ENCODE peak calls at places on chromosomes 16 and 17, in nine cellular contexts. One of them, this sample, is unnamed.

GRCh38 chr16:1030381-1030901 is 42.1 kb upstream of the SSTR5 start:
- DNase-seq in stomach: no peak
- DNase-seq in GM23338: no peak
- DNase-seq in sigmoid colon: no peak
- DNase-seq in breast epithelium: no peak
- DNase-seq in HL-60: no peak
- DNase-seq in HepG2: no peak
- DNase-seq in spleen: no peak
- DNase-seq in esophagus muscularis mucosa: no peak
- DNase-seq in this sample: no peak

GRCh38 chr16:78405833-78406232 is 306.4 kb downstream of the WWOX start:
- DNase-seq in breast epithelium: no peak
- DNase-seq in sigmoid colon: no peak
- DNase-seq in HL-60: no peak
- DNase-seq in esophagus muscularis mucosa: no peak
- DNase-seq in stomach: no peak
- DNase-seq in HepG2: no peak
- DNase-seq in GM23338: no peak
- DNase-seq in spleen: no peak
- DNase-seq in this sample: no peak

GRCh38 chr17:27873211-27873610 is 20.0 kb downstream of the LYRM9 start:
- DNase-seq in breast epithelium: no peak
- DNase-seq in sigmoid colon: no peak
- DNase-seq in stomach: no peak
- DNase-seq in HL-60: no peak
- DNase-seq in esophagus muscularis mucosa: no peak
- DNase-seq in HepG2: no peak
- DNase-seq in GM23338: no peak
- DNase-seq in spleen: no peak
- DNase-seq in this sample: no peak

GRCh38 chr17:18248300-18248731 is 10.2 kb downstream of the FLII start:
- DNase-seq in HepG2: peak; percentile 56
- DNase-seq in stomach: peak; percentile 67
- DNase-seq in spleen: no peak
- DNase-seq in esophagus muscularis mucosa: no peak
- DNase-seq in breast epithelium: peak; percentile 53
- DNase-seq in GM23338: peak; percentile 83
- DNase-seq in sigmoid colon: peak; percentile 81
- DNase-seq in HL-60: peak; percentile 49
- DNase-seq in this sample: peak; percentile 58

GRCh38 chr17:72967963-72968585 is 124.4 kb downstream of the SLC39A11 start:
- DNase-seq in HepG2: no peak
- DNase-seq in stomach: no peak
- DNase-seq in sigmoid colon: no peak
- DNase-seq in esophagus muscularis mucosa: no peak
- DNase-seq in GM23338: no peak
- DNase-seq in breast epithelium: no peak
- DNase-seq in spleen: no peak
- DNase-seq in HL-60: no peak
- DNase-seq in this sample: no peak

GRCh38 chr17:27222515-27222914 is 71.4 kb upstream of the WSB1 start:
- DNase-seq in spleen: no peak
- DNase-seq in stomach: no peak
- DNase-seq in HL-60: no peak
- DNase-seq in sigmoid colon: no peak
- DNase-seq in HepG2: no peak
- DNase-seq in breast epithelium: no peak
- DNase-seq in esophagus muscularis mucosa: no peak
- DNase-seq in GM23338: no peak
- DNase-seq in this sample: no peak

GRCh38 chr17:67442787-67443624 is 65.9 kb downstream of the PITPNC1 start:
- DNase-seq in GM23338: peak; percentile 24
- DNase-seq in HL-60: no peak
- DNase-seq in breast epithelium: no peak
- DNase-seq in stomach: no peak
- DNase-seq in sigmoid colon: no peak
- DNase-seq in esophagus muscularis mucosa: no peak
- DNase-seq in HepG2: no peak
- DNase-seq in spleen: no peak
- DNase-seq in this sample: no peak

GRCh38 chr17:1997146-1997586 is 28.0 kb downstream of the RTN4RL1 start:
- DNase-seq in sigmoid colon: no peak
- DNase-seq in breast epithelium: no peak
- DNase-seq in HL-60: no peak
- DNase-seq in HepG2: peak; percentile 78
- DNase-seq in esophagus muscularis mucosa: no peak
- DNase-seq in stomach: no peak
- DNase-seq in spleen: no peak
- DNase-seq in GM23338: no peak
- DNase-seq in this sample: no peak

GRCh38 chr16:4663756-4664465 is 29.5 kb upstream of the NUDT16L1 start:
- DNase-seq in stomach: peak; percentile 45
- DNase-seq in sigmoid colon: peak; percentile 79
- DNase-seq in HL-60: peak; percentile 98
- DNase-seq in HepG2: peak; percentile 94
- DNase-seq in esophagus muscularis mucosa: no peak
- DNase-seq in GM23338: no peak
- DNase-seq in spleen: peak; percentile 87
- DNase-seq in breast epithelium: no peak
- DNase-seq in this sample: peak; percentile 80

GRCh38 chr16:2282866-2283555 is 15.1 kb upstream of the RNPS1 start:
- DNase-seq in HepG2: no peak
- DNase-seq in esophagus muscularis mucosa: no peak
- DNase-seq in stomach: no peak
- DNase-seq in spleen: no peak
- DNase-seq in sigmoid colon: no peak
- DNase-seq in breast epithelium: no peak
- DNase-seq in GM23338: no peak
- DNase-seq in HL-60: no peak
- DNase-seq in this sample: no peak

GRCh38 chr17:80328620-80329380 is 68.1 kb downstream of the RNF213 start:
- DNase-seq in sigmoid colon: no peak
- DNase-seq in stomach: no peak
- DNase-seq in spleen: peak; percentile 47
- DNase-seq in breast epithelium: no peak
- DNase-seq in HL-60: peak; percentile 20
- DNase-seq in esophagus muscularis mucosa: no peak
- DNase-seq in GM23338: no peak
- DNase-seq in HepG2: no peak
- DNase-seq in this sample: no peak

GRCh38 chr17:32862940-32863339 is 14.0 kb downstream of the MYO1D start:
- DNase-seq in HL-60: no peak
- DNase-seq in sigmoid colon: no peak
- DNase-seq in breast epithelium: no peak
- DNase-seq in esophagus muscularis mucosa: no peak
- DNase-seq in HepG2: no peak
- DNase-seq in stomach: no peak
- DNase-seq in GM23338: no peak
- DNase-seq in spleen: no peak
- DNase-seq in this sample: no peak

GRCh38 chr16:1899641-1900451 is 18.4 kb downstream of the HS3ST6 start:
- DNase-seq in GM23338: no peak
- DNase-seq in esophagus muscularis mucosa: no peak
- DNase-seq in HepG2: no peak
- DNase-seq in spleen: no peak
- DNase-seq in sigmoid colon: no peak
- DNase-seq in breast epithelium: no peak
- DNase-seq in HL-60: peak; percentile 48
- DNase-seq in stomach: peak; percentile 65
- DNase-seq in this sample: peak; percentile 74

GRCh38 chr16:70577256-70577698 is 53.7 kb downstream of the SF3B3 start:
- DNase-seq in esophagus muscularis mucosa: no peak
- DNase-seq in HL-60: no peak
- DNase-seq in breast epithelium: peak; percentile 94
- DNase-seq in sigmoid colon: peak; percentile 65
- DNase-seq in stomach: no peak
- DNase-seq in spleen: no peak
- DNase-seq in HepG2: no peak
- DNase-seq in GM23338: no peak
- DNase-seq in this sample: no peak

GRCh38 chr17:40612510-40613244 is 34.9 kb downstream of the SMARCE1 start:
- DNase-seq in HepG2: no peak
- DNase-seq in GM23338: no peak
- DNase-seq in breast epithelium: peak; percentile 45
- DNase-seq in spleen: no peak
- DNase-seq in stomach: no peak
- DNase-seq in sigmoid colon: no peak
- DNase-seq in esophagus muscularis mucosa: peak; percentile 78
- DNase-seq in HL-60: no peak
- DNase-seq in this sample: no peak

GRCh38 chr16:54286330-54287017 is at the start of gene IRX3:
- DNase-seq in sigmoid colon: no peak
- DNase-seq in HL-60: peak; percentile 82
- DNase-seq in spleen: no peak
- DNase-seq in stomach: peak; percentile 88
- DNase-seq in GM23338: peak; percentile 94
- DNase-seq in HepG2: peak; percentile 91
- DNase-seq in esophagus muscularis mucosa: no peak
- DNase-seq in breast epithelium: peak; percentile 95
- DNase-seq in this sample: peak; percentile 89

GRCh38 chr16:397135-397661 is at the start of gene NME4:
- DNase-seq in breast epithelium: no peak
- DNase-seq in HepG2: no peak
- DNase-seq in spleen: peak; percentile 87
- DNase-seq in esophagus muscularis mucosa: no peak
- DNase-seq in GM23338: peak; percentile 76
- DNase-seq in HL-60: peak; percentile 28
- DNase-seq in stomach: no peak
- DNase-seq in sigmoid colon: peak; percentile 72
- DNase-seq in this sample: no peak

GRCh38 chr17:8473451-8474192 is 37.9 kb downstream of the NDEL1 start:
- DNase-seq in breast epithelium: no peak
- DNase-seq in stomach: no peak
- DNase-seq in esophagus muscularis mucosa: peak; percentile 75
- DNase-seq in sigmoid colon: no peak
- DNase-seq in HL-60: no peak
- DNase-seq in spleen: no peak
- DNase-seq in GM23338: no peak
- DNase-seq in HepG2: no peak
- DNase-seq in this sample: no peak

GRCh38 chr17:4420692-4421131 is 13.0 kb upstream of the SPNS3 start:
- DNase-seq in spleen: no peak
- DNase-seq in stomach: peak; percentile 69
- DNase-seq in esophagus muscularis mucosa: no peak
- DNase-seq in GM23338: peak; percentile 90
- DNase-seq in sigmoid colon: no peak
- DNase-seq in HepG2: peak; percentile 73
- DNase-seq in breast epithelium: peak; percentile 37
- DNase-seq in HL-60: peak; percentile 73
- DNase-seq in this sample: no peak

GRCh38 chr16:66365588-66365987 is 903 bp upstream of the CDH5 start:
- DNase-seq in esophagus muscularis mucosa: no peak
- DNase-seq in HL-60: no peak
- DNase-seq in sigmoid colon: no peak
- DNase-seq in spleen: no peak
- DNase-seq in HepG2: no peak
- DNase-seq in GM23338: no peak
- DNase-seq in breast epithelium: peak; percentile 56
- DNase-seq in stomach: no peak
- DNase-seq in this sample: no peak

GRCh38 chr16:66366433-66367299 is at the start of gene CDH5:
- DNase-seq in esophagus muscularis mucosa: no peak
- DNase-seq in HL-60: no peak
- DNase-seq in GM23338: no peak
- DNase-seq in spleen: peak; percentile 87
- DNase-seq in HepG2: no peak
- DNase-seq in stomach: no peak
- DNase-seq in breast epithelium: peak; percentile 82
- DNase-seq in sigmoid colon: peak; percentile 87
- DNase-seq in this sample: peak; percentile 55

GRCh38 chr16:66364959-66365306 is 1.6 kb upstream of the CDH5 start:
- DNase-seq in esophagus muscularis mucosa: no peak
- DNase-seq in HepG2: no peak
- DNase-seq in GM23338: no peak
- DNase-seq in sigmoid colon: no peak
- DNase-seq in HL-60: no peak
- DNase-seq in breast epithelium: no peak
- DNase-seq in stomach: no peak
- DNase-seq in spleen: no peak
- DNase-seq in this sample: no peak

GRCh38 chr16:66363196-66363777 is 3.2 kb upstream of the CDH5 start:
- DNase-seq in GM23338: no peak
- DNase-seq in sigmoid colon: no peak
- DNase-seq in spleen: no peak
- DNase-seq in esophagus muscularis mucosa: no peak
- DNase-seq in HL-60: no peak
- DNase-seq in stomach: no peak
- DNase-seq in breast epithelium: no peak
- DNase-seq in HepG2: no peak
- DNase-seq in this sample: no peak

GRCh38 chr16:66364117-66364958 is 2.2 kb upstream of the CDH5 start:
- DNase-seq in breast epithelium: peak; percentile 88
- DNase-seq in esophagus muscularis mucosa: no peak
- DNase-seq in stomach: no peak
- DNase-seq in spleen: no peak
- DNase-seq in HepG2: no peak
- DNase-seq in HL-60: no peak
- DNase-seq in GM23338: no peak
- DNase-seq in sigmoid colon: peak; percentile 83
- DNase-seq in this sample: peak; percentile 58
- TF ChIP-seq POLR2AphosphoS5 in breast epithelium: no peak
- TF ChIP-seq POLR2AphosphoS5 in esophagus muscularis mucosa: peak; percentile 29
- TF ChIP-seq POLR2AphosphoS5 in stomach: no peak
- TF ChIP-seq POLR2AphosphoS5 in spleen: peak; percentile 56
- TF ChIP-seq POLR2AphosphoS5 in HepG2: no peak
- TF ChIP-seq POLR2AphosphoS5 in HL-60: no peak
- TF ChIP-seq POLR2AphosphoS5 in GM23338: no peak
- TF ChIP-seq POLR2AphosphoS5 in sigmoid colon: no peak
- TF ChIP-seq POLR2AphosphoS5 in this sample: peak; percentile 62

GRCh38 chr17:65545708-65546523 is 15.5 kb downstream of the AXIN2 start:
- DNase-seq in stomach: no peak
- DNase-seq in esophagus muscularis mucosa: no peak
- DNase-seq in GM23338: no peak
- DNase-seq in spleen: peak; percentile 49
- DNase-seq in breast epithelium: no peak
- DNase-seq in sigmoid colon: peak; percentile 53
- DNase-seq in HL-60: no peak
- DNase-seq in HepG2: no peak
- DNase-seq in this sample: no peak
- H3K27me3 ChIP-seq in stomach: no peaks in the 10 kb centered on the region
- H3K27me3 ChIP-seq in esophagus muscularis mucosa: no peaks in the 10 kb centered on the region
- H3K27me3 ChIP-seq in GM23338: no peaks in the 10 kb centered on the region
- H3K27me3 ChIP-seq in spleen: no peaks in the 10 kb centered on the region
- H3K27me3 ChIP-seq in breast epithelium: no peaks in the 10 kb centered on the region
- H3K27me3 ChIP-seq in sigmoid colon: no peaks in the 10 kb centered on the region
- H3K27me3 ChIP-seq in HL-60: no peaks in the 10 kb centered on the region
- H3K27me3 ChIP-seq in HepG2: no peaks in the 10 kb centered on the region
- H3K27me3 ChIP-seq in this sample: no peaks in the 10 kb centered on the region

GRCh38 chr17:62038248-62038647 is 26.8 kb downstream of the MED13 start:
- DNase-seq in HepG2: no peak
- DNase-seq in sigmoid colon: no peak
- DNase-seq in stomach: no peak
- DNase-seq in spleen: no peak
- DNase-seq in HL-60: no peak
- DNase-seq in esophagus muscularis mucosa: no peak
- DNase-seq in GM23338: no peak
- DNase-seq in breast epithelium: no peak
- DNase-seq in this sample: no peak
- H3K4me3 ChIP-seq in HepG2: no peak overlapping the region
- H3K4me3 ChIP-seq in sigmoid colon: no peak overlapping the region
- H3K4me3 ChIP-seq in stomach: no peak overlapping the region
- H3K4me3 ChIP-seq in spleen: no peak overlapping the region
- H3K4me3 ChIP-seq in HL-60: no peak overlapping the region
- H3K4me3 ChIP-seq in esophagus muscularis mucosa: no peak overlapping the region
- H3K4me3 ChIP-seq in GM23338: no peak overlapping the region
- H3K4me3 ChIP-seq in breast epithelium: no peak overlapping the region
- H3K4me3 ChIP-seq in this sample: no peak overlapping the region

GRCh38 chr16:84819644-84820304 is at the start of gene CRISPLD2:
- DNase-seq in spleen: peak; percentile 97
- DNase-seq in HepG2: peak; percentile 83
- DNase-seq in breast epithelium: peak; percentile 88
- DNase-seq in stomach: peak; percentile 94
- DNase-seq in GM23338: peak; percentile 97
- DNase-seq in sigmoid colon: peak; percentile 99
- DNase-seq in HL-60: peak; percentile 86
- DNase-seq in esophagus muscularis mucosa: peak; percentile 98
- DNase-seq in this sample: peak; percentile 94
- TF ChIP-seq POLR2AphosphoS5 in spleen: peak; percentile 96
- TF ChIP-seq POLR2AphosphoS5 in HepG2: no peak
- TF ChIP-seq POLR2AphosphoS5 in breast epithelium: peak; percentile 96
- TF ChIP-seq POLR2AphosphoS5 in stomach: peak; percentile 97
- TF ChIP-seq POLR2AphosphoS5 in GM23338: peak; percentile 87
- TF ChIP-seq POLR2AphosphoS5 in sigmoid colon: peak; percentile 100
- TF ChIP-seq POLR2AphosphoS5 in HL-60: no peak
- TF ChIP-seq POLR2AphosphoS5 in esophagus muscularis mucosa: peak; percentile 99
- TF ChIP-seq POLR2AphosphoS5 in this sample: peak; percentile 99